ENCODE peak calls at places on chromosome 10, in seven cellular contexts. M is cardiac muscle cell; C is amygdala; U is stimulated activated effector memory CD8-positive, alpha-beta T cell treated with anti-CD3 and anti-CD28 coated beads, Interleukin-12 subunit alpha, Interleukin-12 subunit beta, amount 100 ng/mL, for 72 hours; V is Peyer's patch; G is fibroblast of gingiva; I is NCI-H1092. X is an unnamed sample.

GRCh38 chr10:61742812-61743211 is 80.1 kb downstream of the CABCOCO1 start:
- DNase-seq in M (no peak), C (no peak), U (no peak), V (no peak), G (no peak), I (no peak), X (no peak)

GRCh38 chr10:52032681-52033629 is 281.1 kb upstream of the DKK1 start:
- DNase-seq in M (no peak), C (no peak), U (no peak), V (no peak), G (no peak), I (no peak), X (no peak)

GRCh38 chr10:86160890-86161585 is 205.6 kb downstream of the GRID1 start:
- DNase-seq in M (no peak), C (no peak), U (no peak), V (peak), G (no peak), I (no peak), X (no peak)

GRCh38 chr10:119360181-119360921 is 153.0 kb downstream of the GRK5 start:
- DNase-seq in M (no peak), C (no peak), U (no peak), V (peak), G (no peak), I (no peak), X (no peak)

GRCh38 chr10:127922675-127923366 is 15.9 kb downstream of the PTPRE start:
- DNase-seq in M (peak), C (no peak), U (no peak), V (no peak), G (peak), I (no peak), X (no peak)

GRCh38 chr10:125521721-125522680 is 161.0 kb downstream of the TEX36 start:
- DNase-seq in M (peak), C (no peak), U (peak), V (no peak), G (no peak), I (no peak), X (no peak)

GRCh38 chr10:97715259-97715874 is 1.8 kb downstream of the MARVELD1 start:
- DNase-seq in M (no peak), C (no peak), U (no peak), V (peak), G (no peak), I (no peak), X (peak)

GRCh38 chr10:71829171-71829570 is 21.9 kb downstream of the PSAP start:
- DNase-seq in M (peak), C (no peak), U (no peak), V (no peak), G (peak), I (no peak), X (peak)

GRCh38 chr10:104300736-104301292 is 31.8 kb downstream of the GSTO2 start:
- DNase-seq in M (peak), C (no peak), U (no peak), V (no peak), G (peak), I (peak), X (peak)

GRCh38 chr10:116094356-116094755 is 178.7 kb downstream of the GFRA1 start:
- DNase-seq in M (no peak), C (no peak), U (no peak), V (no peak), G (no peak), I (no peak), X (no peak)

GRCh38 chr10:130215076-130215917 is 79.1 kb downstream of the GLRX3 start:
- DNase-seq in M (no peak), C (no peak), U (no peak), V (peak), G (no peak), I (no peak), X (no peak)

GRCh38 chr10:88702848-88703597 is 3.0 kb upstream of the LIPK start:
- DNase-seq in M (peak), C (no peak), U (no peak), V (no peak), G (no peak), I (peak), X (no peak)

GRCh38 chr10:29734980-29735627 is 100.3 kb upstream of the SVIL start:
- DNase-seq in M (peak), C (no peak), U (no peak), V (peak), G (peak), I (no peak), X (peak)

GRCh38 chr10:70445718-70446485 is 4.4 kb upstream of the NODAL start:
- DNase-seq in M (peak), C (no peak), U (no peak), V (no peak), G (no peak), I (no peak), X (no peak)

GRCh38 chr10:43983405-43983804 is 334.7 kb upstream of the ZNF32 start:
- DNase-seq in M (no peak), C (no peak), U (no peak), V (no peak), G (no peak), I (no peak), X (no peak)

GRCh38 chr10:117552156-117552620 is 9.6 kb downstream of the EMX2 start:
- DNase-seq in M (no peak), C (peak), U (no peak), V (no peak), G (no peak), I (no peak), X (no peak)

GRCh38 chr10:70306168-70306705 is 22.4 kb upstream of the NPFFR1 start:
- DNase-seq in M (no peak), C (no peak), U (no peak), V (no peak), G (no peak), I (no peak), X (no peak)

GRCh38 chr10:21336476-21337170 is 188.9 kb downstream of the SKIDA1 start:
- DNase-seq in M (peak), C (no peak), U (no peak), V (no peak), G (peak), I (no peak), X (peak)

GRCh38 chr10:92691591-92692084 is 1.9 kb downstream of the HHEX start:
- DNase-seq in M (no peak), C (peak), U (peak), V (no peak), G (no peak), I (no peak), X (no peak)

GRCh38 chr10:121526801-121527221 is 71.4 kb downstream of the FGFR2 start:
- DNase-seq in M (no peak), C (no peak), U (no peak), V (no peak), G (no peak), I (peak), X (no peak)

GRCh38 chr10:31697271-31698168 is 231.1 kb downstream of the ARHGAP12 start:
- DNase-seq in M (peak), C (peak), U (no peak), V (peak), G (peak), I (peak), X (peak)

GRCh38 chr10:103835121-103836045 is 20.0 kb downstream of the SH3PXD2A start:
- DNase-seq in M (peak), C (peak), U (no peak), V (no peak), G (peak), I (no peak), X (peak)

GRCh38 chr10:118832242-118832651 is 77.5 kb upstream of the CACUL1 start:
- DNase-seq in M (peak), C (peak), U (no peak), V (no peak), G (no peak), I (no peak), X (peak)

GRCh38 chr10:125061557-125062243 is 98.7 kb downstream of the CTBP2 start:
- DNase-seq in M (no peak), C (no peak), U (no peak), V (no peak), G (no peak), I (no peak), X (no peak)

GRCh38 chr10:79123547-79123963 is 54.8 kb downstream of the ZMIZ1 start:
- DNase-seq in M (no peak), C (no peak), U (no peak), V (no peak), G (no peak), I (no peak), X (no peak)

GRCh38 chr10:83706120-83706519 is 433.2 kb upstream of the GHITM start:
- DNase-seq in M (no peak), C (no peak), U (no peak), V (no peak), G (no peak), I (no peak), X (no peak)

GRCh38 chr10:31926765-31927596 is 1.6 kb downstream of the ARHGAP12 start:
- DNase-seq in M (no peak), C (no peak), U (no peak), V (no peak), G (no peak), I (no peak), X (peak)

GRCh38 chr10:89566095-89566950 is 30.9 kb upstream of the SLC16A12 start:
- DNase-seq in M (no peak), C (no peak), U (no peak), V (no peak), G (no peak), I (no peak), X (no peak)

GRCh38 chr10:103626178-103626577 is 132.7 kb downstream of the NEURL1 start:
- DNase-seq in M (no peak), C (peak), U (no peak), V (no peak), G (no peak), I (no peak), X (no peak)

GRCh38 chr10:18312385-18313145 is 172.3 kb downstream of the CACNB2 start:
- DNase-seq in M (peak), C (no peak), U (no peak), V (no peak), G (peak), I (no peak), X (peak)

GRCh38 chr10:70607936-70608335 is 5.4 kb upstream of the PRF1 start:
- DNase-seq in M (no peak), C (no peak), U (no peak), V (no peak), G (no peak), I (no peak), X (no peak)

GRCh38 chr10:52318822-52319464 is 4.9 kb downstream of the DKK1 start:
- DNase-seq in M (peak), C (no peak), U (no peak), V (no peak), G (peak), I (no peak), X (peak)

GRCh38 chr10:52215745-52216361 is 98.2 kb upstream of the DKK1 start:
- DNase-seq in M (peak), C (no peak), U (peak), V (no peak), G (peak), I (no peak), X (peak)

GRCh38 chr10:76012928-76013327 is 581.5 kb downstream of the LRMDA start:
- DNase-seq in M (no peak), C (no peak), U (no peak), V (no peak), G (no peak), I (no peak), X (no peak)

GRCh38 chr10:103679096-103679790 is 176.1 kb downstream of the SH3PXD2A start:
- DNase-seq in M (peak), C (no peak), U (no peak), V (no peak), G (no peak), I (no peak), X (no peak)

GRCh38 chr10:110358869-110359629 is 54.3 kb upstream of the SMNDC1 start:
- DNase-seq in M (no peak), C (no peak), U (no peak), V (peak), G (no peak), I (no peak), X (no peak)

GRCh38 chr10:48235501-48235900 is 39.0 kb downstream of the FRMPD2 start:
- DNase-seq in M (no peak), C (no peak), U (no peak), V (no peak), G (no peak), I (no peak), X (no peak)

X was measured in adipocyte.